ENCODE peak calls at places on chromosomes 1 and 21, in five cellular contexts. D is GM12891, I is GM12878, Y is H1, Z is K562. E is an unnamed sample.

GRCh38 chr1:208541225-208541855 is 297.2 kb upstream of the PLXNA2 start:
- DNase-seq in D (no peak), I (peak; percentile 11), Y (no peak), Z (no peak), E (no peak)

GRCh38 chr21:35204850-35205564 is 155.9 kb upstream of the RUNX1 start:
- DNase-seq in D (no peak), I (no peak), Y (no peak), Z (peak; percentile 85), E (no peak)

GRCh38 chr21:24045373-24045772 is 1561.9 kb downstream of the MRPL39 start:
- DNase-seq in D (no peak), I (no peak), Y (no peak), Z (no peak), E (no peak)

GRCh38 chr1:156262461-156263287 is 14.8 kb upstream of the PAQR6 start:
- DNase-seq in D (no peak), I (no peak), Y (no peak), Z (no peak), E (no peak)

GRCh38 chr1:230176871-230177411 is 109.9 kb downstream of the GALNT2 start:
- DNase-seq in D (no peak), I (no peak), Y (peak; percentile 42), Z (peak; percentile 86), E (no peak)

GRCh38 chr1:154501423-154502065 is 475 bp upstream of the TDRD10 start:
- DNase-seq in D (no peak), I (no peak), Y (peak; percentile 79), Z (no peak), E (no peak)

GRCh38 chr1:215501496-215501895 is 65.6 kb upstream of the KCTD3 start:
- DNase-seq in D (no peak), I (no peak), Y (no peak), Z (no peak), E (no peak)

GRCh38 chr1:235067396-235068154 is 61.1 kb downstream of the TOMM20 start:
- DNase-seq in D (no peak), I (no peak), Y (no peak), Z (peak; percentile 63), E (no peak)

GRCh38 chr21:34938079-34938764 is 110.9 kb downstream of the RUNX1 start:
- DNase-seq in D (no peak), I (no peak), Y (no peak), Z (no peak), E (no peak)

GRCh38 chr1:215824245-215824644 is 257.1 kb downstream of the KCTD3 start:
- DNase-seq in D (no peak), I (no peak), Y (peak; percentile 46), Z (no peak), E (no peak)

GRCh38 chr1:160618763-160619274 is 28.0 kb downstream of the SLAMF1 start:
- DNase-seq in D (no peak), I (no peak), Y (no peak), Z (peak; percentile 33), E (no peak)

GRCh38 chr1:117137281-117137680 is 15.7 kb upstream of the TRIM45 start:
- DNase-seq in D (no peak), I (no peak), Y (no peak), Z (no peak), E (no peak)

GRCh38 chr1:228735871-228736586 is 750 bp downstream of the RHOU start:
- DNase-seq in D (peak; percentile 14), I (no peak), Y (peak; percentile 65), Z (no peak), E (no peak)

GRCh38 chr1:208154040-208154439 is 90.1 kb downstream of the PLXNA2 start:
- DNase-seq in D (no peak), I (no peak), Y (no peak), Z (no peak), E (no peak)

GRCh38 chr1:45329445-45329844 is 2.8 kb downstream of the HPDL start:
- DNase-seq in D (no peak), I (no peak), Y (no peak), Z (peak; percentile 69), E (no peak)

GRCh38 chr1:10399487-10399917 is 638 bp downstream of the PGD start:
- DNase-seq in D (no peak), I (no peak), Y (no peak), Z (no peak), E (no peak)

GRCh38 chr1:28323720-28324119 is 5.1 kb upstream of the MED18 start:
- DNase-seq in D (no peak), I (no peak), Y (no peak), Z (no peak), E (no peak)

GRCh38 chr21:42262826-42263225 is 43.9 kb downstream of the ABCG1 start:
- DNase-seq in D (no peak), I (no peak), Y (no peak), Z (no peak), E (no peak)

GRCh38 chr1:91621360-91621759 is 120.7 kb downstream of the CDC7 start:
- DNase-seq in D (no peak), I (no peak), Y (no peak), Z (no peak), E (no peak)

GRCh38 chr1:67889940-67890567 is 56.8 kb upstream of the GNG12 start:
- DNase-seq in D (no peak), I (no peak), Y (no peak), Z (peak; percentile 64), E (no peak)

GRCh38 chr1:230266456-230266855 is 159.7 kb downstream of the PGBD5 start:
- DNase-seq in D (no peak), I (no peak), Y (no peak), Z (no peak), E (no peak)

GRCh38 chr1:200415693-200416593 is 6.1 kb upstream of the ZNF281 start:
- DNase-seq in D (no peak), I (no peak), Y (no peak), Z (no peak), E (no peak)

GRCh38 chr1:184945678-184946412 is 28.5 kb downstream of the NIBAN1 start:
- DNase-seq in D (no peak), I (peak; percentile 31), Y (no peak), Z (no peak), E (no peak)

GRCh38 chr1:201678264-201679101 is 139.6 kb downstream of the NAV1 start:
- DNase-seq in D (no peak), I (no peak), Y (peak; percentile 61), Z (no peak), E (no peak)

GRCh38 chr21:16563795-16564194 is 834.0 kb downstream of the USP25 start:
- DNase-seq in D (no peak), I (no peak), Y (peak; percentile 51), Z (no peak), E (no peak)

GRCh38 chr1:206579747-206580437 is 32.4 kb downstream of the EIF2D start:
- DNase-seq in D (no peak), I (peak; percentile 89), Y (no peak), Z (peak; percentile 70), E (peak; percentile 54)
- TF ChIP-seq POLR2AphosphoS5 in D (peak; percentile 68), I (peak; percentile 52), Y (no peak), Z (no peak), E (no peak)

GRCh38 chr1:63621698-63622097 is 28.5 kb downstream of the PGM1 start:
- DNase-seq in D (no peak), I (no peak), Y (no peak), Z (no peak), E (no peak)

GRCh38 chr1:63621075-63621474 is 27.9 kb downstream of the PGM1 start:
- DNase-seq in D (no peak), I (no peak), Y (no peak), Z (no peak), E (no peak)

GRCh38 chr1:63624911-63625310 is 31.7 kb downstream of the PGM1 start:
- DNase-seq in D (no peak), I (no peak), Y (no peak), Z (no peak), E (no peak)

GRCh38 chr1:63623952-63624351 is 30.7 kb downstream of the PGM1 start:
- DNase-seq in D (no peak), I (no peak), Y (no peak), Z (no peak), E (no peak)

DNA sequence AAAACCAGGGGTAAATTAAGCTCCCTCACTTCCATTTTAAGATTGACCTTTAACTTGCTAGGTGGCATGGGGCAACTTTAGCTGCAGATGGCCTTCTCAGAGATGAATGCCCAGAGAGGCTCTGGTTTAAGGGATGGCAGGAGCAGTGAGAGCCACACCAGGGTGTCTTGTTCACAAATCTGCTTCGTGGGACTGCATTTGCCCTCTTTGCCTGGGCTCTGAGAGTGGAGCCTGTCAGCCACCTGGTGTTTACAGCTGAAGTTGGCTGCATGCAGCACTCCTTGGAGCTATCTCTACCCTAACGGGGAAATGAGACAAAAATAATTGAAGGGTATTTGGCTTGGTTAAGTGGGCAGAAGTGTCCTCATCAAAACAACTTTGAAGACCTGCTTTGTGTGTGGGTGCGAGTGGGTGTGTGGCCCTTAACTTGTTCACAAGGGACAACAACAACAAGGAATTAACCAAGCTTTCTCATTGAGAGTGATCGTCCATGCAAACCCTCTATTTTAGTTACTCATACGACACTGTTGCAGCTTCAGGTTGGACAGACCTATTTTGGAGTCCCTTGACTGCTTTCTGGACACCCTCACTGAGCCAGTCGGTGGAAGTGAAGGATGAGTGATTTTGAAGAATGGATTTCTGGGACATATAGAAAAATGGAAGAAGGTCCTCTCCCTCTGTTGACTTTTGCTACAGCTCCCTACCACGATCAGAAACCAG is 29.8 kb downstream of the PGM1 start:
- DNase-seq in D (no peak), I (peak; percentile 3), Y (no peak), Z (no peak), E (no peak)
- TF ChIP-seq TAF1 in D (no peak), I (no peak), Y (no peak), Z (no peak), E (no peak)

DNA sequence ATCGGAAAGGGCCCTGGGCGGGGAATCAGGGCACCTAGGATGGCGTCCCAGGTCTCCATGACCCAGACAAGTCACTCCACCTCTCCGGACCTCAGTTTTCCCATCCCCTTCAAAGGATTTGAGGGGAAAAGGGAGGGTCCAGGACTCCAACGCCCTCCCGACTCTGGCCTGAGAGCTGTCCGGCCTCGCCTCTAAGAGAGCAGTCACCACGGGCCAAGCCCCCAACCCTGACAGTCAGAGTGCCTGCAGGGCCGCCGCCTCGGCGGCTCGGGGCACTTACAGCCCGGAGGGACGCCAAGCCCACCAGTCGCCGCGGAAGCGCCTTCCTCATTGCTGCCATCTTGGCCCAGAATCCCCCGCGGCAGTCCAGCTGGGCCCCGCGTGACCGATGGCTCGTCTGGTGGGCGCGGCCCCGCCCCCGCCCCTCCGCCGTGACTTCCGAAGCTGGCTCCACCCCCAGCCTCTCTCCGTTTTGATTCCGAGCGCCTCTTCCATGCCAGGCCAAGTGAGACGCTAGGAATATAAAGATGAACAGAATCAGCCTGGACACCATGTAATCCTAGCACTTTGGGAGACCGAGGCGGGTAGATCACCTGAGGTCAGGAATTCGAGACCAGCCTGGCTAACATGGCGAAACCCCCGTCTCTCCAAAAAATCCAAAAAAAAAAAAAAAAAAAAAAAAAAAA is at the start of gene HMGCL:
- DNase-seq in D (peak; percentile 90), I (peak; percentile 55), Y (peak; percentile 92), Z (peak; percentile 97), E (peak; percentile 95)
- TF ChIP-seq POLR2A in D (peak; percentile 98), I (peak; percentile 99), Y (peak; percentile 94), Z (peak; percentile 98), E (peak; percentile 97)

DNA sequence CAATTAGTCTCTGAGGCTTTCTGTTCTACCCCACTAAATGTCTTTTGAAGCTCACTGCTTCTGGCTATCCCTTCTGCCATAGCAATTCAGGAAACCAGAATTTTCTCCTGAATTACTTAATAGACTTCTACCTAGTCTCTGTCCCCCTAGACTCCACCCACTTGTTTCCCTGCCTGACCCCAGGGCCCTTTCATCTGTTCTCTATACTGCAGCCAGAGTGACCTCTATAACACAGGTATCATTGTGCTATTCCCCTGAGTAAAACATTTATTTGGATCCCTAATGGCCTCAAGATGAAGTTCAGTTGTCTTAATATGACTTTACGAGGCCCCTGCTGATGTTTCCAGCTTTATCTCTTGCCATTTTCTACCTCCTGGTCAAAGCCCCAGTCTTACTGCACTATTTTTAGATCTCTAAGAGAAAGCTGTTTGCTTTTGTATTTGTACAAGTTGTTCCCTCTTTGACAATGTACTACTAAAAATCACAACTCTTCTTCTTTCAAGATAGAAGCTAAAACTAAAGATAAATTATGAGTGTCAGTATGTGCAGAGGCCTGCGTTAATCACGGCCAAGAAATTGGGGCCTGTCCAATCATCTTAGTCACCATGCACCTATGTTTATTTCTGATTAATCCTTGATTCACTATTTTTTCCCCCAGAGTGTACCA is 54.5 kb downstream of the ATP1B1 start:
- DNase-seq in D (no peak), I (no peak), Y (no peak), Z (no peak), E (no peak)
- TF ChIP-seq POLR2AphosphoS5 in D (no peak), I (no peak), Y (no peak), Z (no peak), E (no peak)

E was measured in GM12892.